ENCODE peak calls at places on chromosomes 5 and 9, in four cellular contexts. D is epithelial cell of prostate; N is stimulated activated CD4-positive, alpha-beta T cell treated with anti-CD3 and anti-CD28 coated beads, Interleukin-2, amount 100 ng/mL, for 24 hours; W is NCI-H2081. M is an unnamed sample.

GRCh38 chr9:77092536-77092935 is 73.1 kb downstream of the FOXB2 start:
- DNase-seq in D (no peak), W (no peak), N (no peak), M (no peak)

GRCh38 chr5:145499483-145499882 is 335.7 kb downstream of the PRELID2 start:
- DNase-seq in N (no peak), W (no peak), D (no peak), M (no peak)

GRCh38 chr9:34899535-34900158 is 58.4 kb upstream of the PHF24 start:
- DNase-seq in D (peak), N (peak), W (peak), M (peak)

GRCh38 chr5:126446498-126447224 is 23.5 kb downstream of the GRAMD2B start:
- DNase-seq in W (no peak), N (peak), D (peak), M (no peak)

GRCh38 chr9:127746959-127747569 is 12.0 kb upstream of the TOR2A start:
- DNase-seq in W (no peak), D (no peak), N (no peak), M (no peak)

GRCh38 chr5:91162534-91163381 is 220.4 kb downstream of the ARRDC3 start:
- DNase-seq in D (peak), N (peak), W (no peak), M (no peak)

GRCh38 chr5:171874210-171874609 is 88.6 kb downstream of the SMIM23 start:
- DNase-seq in N (no peak), W (no peak), D (no peak), M (no peak)

GRCh38 chr5:134878403-134878802 is 4.2 kb downstream of the TXNDC15 start:
- DNase-seq in D (no peak), W (no peak), N (no peak), M (no peak)

GRCh38 chr9:110619831-110620230 is 40.3 kb upstream of the SVEP1 start:
- DNase-seq in D (no peak), W (no peak), N (no peak), M (no peak)

GRCh38 chr9:99411479-99412100 is 189.5 kb downstream of the SEC61B start:
- DNase-seq in D (no peak), N (no peak), W (peak), M (no peak)

M was measured in Right ventricle myocardium inferior.